ENCODE peak calls at places on chromosomes 6 and 20, in ten cellular contexts. U, I, W, M, R, F, P, E, G and C are unnamed samples.

GRCh38 chr6:166438211-166438861 is 55.6 kb upstream of the MPC1 start:
- DNase-seq in E (no peak), U (no peak), G (no peak), F (no peak), M (no peak), I (no peak), W (no peak), P (no peak), R (no peak), C (no peak)

GRCh38 chr20:12737497-12737896 is 271.3 kb upstream of the SPTLC3 start:
- DNase-seq in U (no peak), R (no peak), W (no peak), F (no peak), P (no peak), G (no peak), I (no peak), M (no peak), E (no peak), C (no peak)

GRCh38 chr6:46015119-46015968 is at the start of gene CLIC5:
- DNase-seq in M (peak), R (no peak), F (no peak), P (peak), W (no peak), U (no peak), G (no peak), E (peak), I (peak), C (no peak)

GRCh38 chr6:141248056-141248799 is 884.5 kb upstream of the GJE1 start:
- DNase-seq in G (no peak), F (no peak), E (no peak), W (no peak), R (no peak), M (no peak), P (no peak), U (no peak), I (no peak), C (no peak)

GRCh38 chr6:15023448-15023847 is 222.4 kb upstream of the JARID2 start:
- DNase-seq in P (no peak), W (no peak), I (no peak), U (no peak), E (no peak), F (no peak), G (no peak), M (peak), R (no peak), C (no peak)

GRCh38 chr6:165830761-165831160 is 167.7 kb upstream of the PDE10A start:
- DNase-seq in I (no peak), U (no peak), F (no peak), G (no peak), E (no peak), P (no peak), R (no peak), W (no peak), M (no peak), C (no peak)

GRCh38 chr20:40669692-40670091 is 19.3 kb downstream of the MAFB start:
- DNase-seq in F (no peak), G (no peak), W (no peak), P (no peak), M (no peak), U (no peak), E (peak), R (no peak), I (no peak), C (no peak)

GRCh38 chr20:6008254-6008653 is 45.6 kb downstream of the LRRN4 start:
- DNase-seq in F (no peak), W (peak), E (no peak), R (peak), U (no peak), M (no peak), G (peak), P (peak), I (peak), C (peak)

GRCh38 chr20:45115386-45115774 is 406 bp upstream of the WFDC5 start:
- DNase-seq in E (no peak), I (no peak), U (no peak), G (peak), M (no peak), F (no peak), W (no peak), P (no peak), R (no peak), C (no peak)

GRCh38 chr20:46307999-46308257 is 370 bp downstream of the CDH22 start:
- DNase-seq in W (no peak), U (no peak), I (no peak), P (no peak), M (no peak), F (no peak), G (no peak), R (no peak), E (peak), C (no peak)

GRCh38 chr20:43584448-43585138 is 6.1 kb upstream of the IFT52 start:
- DNase-seq in F (no peak), W (no peak), E (no peak), R (no peak), M (peak), P (no peak), G (no peak), U (peak), I (no peak), C (peak)

GRCh38 chr20:50191065-50191565 is 485 bp downstream of the CEBPB start:
- DNase-seq in U (no peak), R (peak), I (peak), G (peak), M (no peak), W (peak), E (no peak), P (peak), F (no peak), C (peak)

GRCh38 chr6:20630136-20630535 is 95.9 kb downstream of the CDKAL1 start:
- DNase-seq in F (no peak), G (no peak), I (no peak), U (no peak), R (no peak), M (peak), E (no peak), P (no peak), W (no peak), C (no peak)

GRCh38 chr6:144722925-144723324 is 437.8 kb downstream of the UTRN start:
- DNase-seq in W (no peak), M (no peak), F (no peak), E (no peak), U (no peak), I (no peak), R (no peak), G (no peak), P (no peak), C (no peak)

GRCh38 chr6:111601875-111602274 is 3.8 kb downstream of the TRAF3IP2 start:
- DNase-seq in E (no peak), U (peak), I (peak), R (peak), M (no peak), G (peak), P (peak), W (no peak), F (no peak), C (no peak)
- H3K27ac ChIP-seq in E (peak), U (peak), I (peak), R (peak), M (no peak), G (peak), P (peak), W (no peak), F (peak), C (no peak)

GRCh38 chr6:73713426-73714147 is 17.6 kb downstream of the CD109 start:
- DNase-seq in M (peak), P (no peak), I (peak), U (peak), F (no peak), E (no peak), G (no peak), W (peak), R (peak), C (no peak)

GRCh38 chr6:73714227-73714626 is 18.2 kb downstream of the CD109 start:
- DNase-seq in R (no peak), E (no peak), P (no peak), W (no peak), I (no peak), G (no peak), F (no peak), M (no peak), U (no peak), C (no peak)

GRCh38 chr6:73710470-73710869 is 14.5 kb downstream of the CD109 start:
- DNase-seq in F (no peak), E (no peak), M (no peak), P (no peak), G (no peak), W (no peak), U (peak), R (peak), I (no peak), C (peak)

GRCh38 chr6:73710948-73711347 is 14.9 kb downstream of the CD109 start:
- DNase-seq in F (no peak), P (no peak), E (no peak), R (no peak), G (no peak), W (no peak), M (no peak), I (no peak), U (no peak), C (no peak)

DNA sequence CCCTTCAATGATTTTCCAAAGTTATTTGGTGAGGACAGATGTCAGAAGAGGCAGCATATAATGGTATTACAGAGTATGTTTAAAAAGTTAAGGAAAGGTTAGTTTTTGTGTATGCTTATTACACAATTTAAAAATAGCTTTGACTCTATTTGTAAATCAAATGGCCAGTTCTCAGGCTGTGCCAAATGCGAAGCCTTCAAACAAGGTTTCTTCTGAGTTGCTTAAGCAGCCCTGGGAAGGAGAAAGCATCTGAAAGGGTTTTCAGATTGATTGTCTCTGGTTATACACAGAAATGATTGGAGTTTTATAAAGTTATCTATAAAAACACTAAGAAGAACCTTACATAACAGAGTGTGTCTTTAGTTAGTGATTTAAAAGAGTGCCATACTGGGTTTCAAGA is 16.5 kb downstream of the CD109 start:
- DNase-seq in W (no peak), U (no peak), G (no peak), R (peak), F (no peak), P (no peak), M (no peak), E (no peak), I (no peak), C (no peak)
- H3K27ac ChIP-seq in W (no peak), U (no peak), G (no peak), R (peak), F (peak), P (no peak), M (no peak), E (peak), I (no peak), C (no peak)

GRCh38 chr20:63831696-63832686 is 927 bp upstream of the ZBTB46 start:
- DNase-seq in U (no peak), G (peak), M (peak), I (peak), R (no peak), E (peak), P (no peak), F (no peak), W (no peak), C (no peak)
- H3K27ac ChIP-seq in U (no peak), G (peak), M (no peak), I (peak), R (no peak), E (no peak), P (no peak), F (peak), W (no peak), C (no peak)

DNA sequence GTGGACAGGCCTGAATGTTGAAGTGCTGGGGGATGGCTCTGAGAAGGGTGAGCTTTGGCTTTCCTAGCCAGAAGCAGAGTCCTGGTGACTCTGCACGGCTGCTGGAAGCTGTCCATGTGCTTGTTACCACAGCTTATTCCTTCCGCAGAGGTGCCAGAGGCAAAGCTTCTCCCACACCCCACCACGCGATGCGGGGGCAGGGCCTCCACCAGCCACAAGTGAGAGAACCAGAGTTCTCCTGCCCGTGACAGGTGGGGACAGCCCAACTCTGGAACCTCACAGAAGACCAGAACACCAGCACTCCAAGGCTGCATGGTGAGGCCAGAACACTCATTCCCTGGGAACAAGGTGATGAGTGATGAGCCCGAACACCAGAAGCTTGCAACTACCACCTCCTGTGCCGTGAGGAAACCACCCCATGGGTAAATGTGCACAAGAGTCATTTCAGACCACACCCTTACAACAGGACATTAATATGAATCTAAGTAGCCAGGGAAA is 36.7 kb downstream of the JAG1 start:
- DNase-seq in P (no peak), M (no peak), E (no peak), W (no peak), U (no peak), F (no peak), R (no peak), G (no peak), I (no peak), C (no peak)
- H3K27ac ChIP-seq in P (no peak), M (peak), E (peak), W (no peak), U (no peak), F (peak), R (no peak), G (no peak), I (peak), C (no peak)

GRCh38 chr6:69816569-69816968 is 19.8 kb upstream of the LMBRD1 start:
- DNase-seq in R (no peak), F (no peak), E (no peak), G (no peak), U (no peak), I (no peak), M (peak), P (no peak), W (no peak), C (no peak)
- H3K27ac ChIP-seq in R (no peak), F (no peak), E (no peak), G (no peak), U (no peak), I (peak), M (no peak), P (no peak), W (no peak), C (no peak)